ENCODE peak calls at places on chromosomes 7 and 10, in four cellular contexts. Q, E, N and A are unnamed samples.

GRCh38 chr10:28810062-28810870 is 132.9 kb downstream of the BAMBI start:
- DNase-seq in E (no peak), N (no peak), Q (no peak), A (no peak)

GRCh38 chr7:78777844-78778243 is 675.6 kb downstream of the MAGI2 start:
- DNase-seq in N (no peak), Q (no peak), E (peak; percentile 8), A (no peak)

GRCh38 chr7:98116656-98117461 is 10.2 kb downstream of the LMTK2 start:
- DNase-seq in N (no peak), E (peak; percentile 14), Q (no peak), A (no peak)

GRCh38 chr7:117164578-117164977 is 158.3 kb downstream of the WNT2 start:
- DNase-seq in Q (no peak), N (no peak), E (peak; percentile 46), A (no peak)

GRCh38 chr7:6376820-6377219 is 70.9 kb downstream of the DAGLB start:
- DNase-seq in N (no peak), Q (no peak), E (no peak), A (no peak)

GRCh38 chr10:12902135-12902572 is 99.4 kb downstream of the CCDC3 start:
- DNase-seq in E (peak; percentile 41), N (no peak), Q (no peak), A (peak; percentile 82)

GRCh38 chr10:58179238-58179637 is 88.5 kb downstream of the IPMK start:
- DNase-seq in N (no peak), Q (no peak), E (peak; percentile 41), A (no peak)

GRCh38 chr7:135160858-135161653 is 9.5 kb downstream of the CYREN start:
- DNase-seq in E (no peak), N (no peak), Q (peak; percentile 38), A (no peak)

GRCh38 chr7:81159402-81159801 is 240.6 kb upstream of the SEMA3C start:
- DNase-seq in Q (no peak), E (peak; percentile 77), N (no peak), A (no peak)

GRCh38 chr10:79295593-79295992 is 51.7 kb upstream of the PPIF start:
- DNase-seq in N (no peak), Q (no peak), E (peak; percentile 28), A (no peak)

GRCh38 chr7:124532166-124532565 is 233.4 kb downstream of the GPR37 start:
- DNase-seq in Q (no peak), E (peak; percentile 26), N (no peak), A (no peak)

GRCh38 chr7:123637203-123637602 is 18.5 kb upstream of the LMOD2 start:
- DNase-seq in E (no peak), Q (no peak), N (no peak), A (no peak)

GRCh38 chr10:114686013-114686412 is 27.9 kb upstream of the ABLIM1 start:
- DNase-seq in E (peak; percentile 56), Q (no peak), N (no peak), A (no peak)

GRCh38 chr7:150629347-150629746 is 2.8 kb downstream of the GIMAP6 start:
- DNase-seq in Q (no peak), N (no peak), E (no peak), A (no peak)

GRCh38 chr10:75234683-75235374 is 928 bp downstream of the COMTD1 start:
- DNase-seq in Q (no peak), E (peak; percentile 38), N (peak; percentile 39), A (no peak)

GRCh38 chr7:43302211-43302711 is 189.8 kb downstream of the HECW1 start:
- DNase-seq in N (peak; percentile 16), E (peak; percentile 84), Q (no peak), A (no peak)

GRCh38 chr7:29977926-29978652 is 11.5 kb downstream of the SCRN1 start:
- DNase-seq in Q (no peak), N (no peak), E (no peak), A (no peak)

GRCh38 chr7:157622000-157622399 is 285.2 kb downstream of the DNAJB6 start:
- DNase-seq in Q (no peak), E (no peak), N (no peak), A (no peak)

GRCh38 chr10:78502208-78502943 is 468.7 kb downstream of the RPS24 start:
- DNase-seq in E (no peak), N (no peak), Q (no peak), A (no peak)

GRCh38 chr10:44627591-44628354 is 242.9 kb upstream of the CXCL12 start:
- DNase-seq in Q (no peak), N (no peak), E (peak; percentile 54), A (no peak)

GRCh38 chr7:72781631-72782030 is 46.4 kb downstream of the TYW1B start:
- DNase-seq in Q (no peak), E (no peak), N (no peak), A (no peak)

GRCh38 chr7:92714767-92715166 is 121.6 kb downstream of the CDK6 start:
- DNase-seq in E (no peak), N (no peak), Q (no peak), A (no peak)

GRCh38 chr7:100247152-100247757 is 27.5 kb downstream of the PVRIG start:
- DNase-seq in E (peak; percentile 84), N (peak; percentile 60), Q (peak; percentile 95), A (no peak)

GRCh38 chr7:155763122-155763521 is 49.1 kb downstream of the SHH start:
- DNase-seq in Q (no peak), E (no peak), N (no peak), A (no peak)

DNA sequence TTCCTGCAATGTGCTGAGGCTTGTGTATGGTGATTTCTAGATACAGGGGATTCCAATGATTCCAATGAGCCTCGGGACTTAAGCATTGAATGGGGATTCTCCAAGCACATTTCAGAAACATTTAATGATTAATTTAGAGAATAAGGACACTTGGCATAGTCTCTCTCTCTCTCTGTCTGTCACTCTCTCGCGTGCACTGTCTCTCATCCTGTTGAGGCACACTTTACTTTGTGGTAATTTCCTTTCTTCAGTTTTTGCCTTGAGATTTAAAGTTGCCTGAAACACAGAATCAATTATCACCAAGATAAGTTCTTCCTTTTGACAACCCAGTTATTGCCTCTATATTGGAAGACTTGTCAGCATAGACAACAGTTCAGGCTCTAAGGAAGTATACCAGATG is 131.6 kb downstream of the ARID5B start:
- DNase-seq in N (no peak), Q (no peak), E (no peak), A (no peak)
- H3K36me3 ChIP-seq in N (no peaks in the 10 kb centered on the region), Q (no peaks in the 10 kb centered on the region), E (no peaks in the 10 kb centered on the region), A (no peaks in the 10 kb centered on the region)

DNA sequence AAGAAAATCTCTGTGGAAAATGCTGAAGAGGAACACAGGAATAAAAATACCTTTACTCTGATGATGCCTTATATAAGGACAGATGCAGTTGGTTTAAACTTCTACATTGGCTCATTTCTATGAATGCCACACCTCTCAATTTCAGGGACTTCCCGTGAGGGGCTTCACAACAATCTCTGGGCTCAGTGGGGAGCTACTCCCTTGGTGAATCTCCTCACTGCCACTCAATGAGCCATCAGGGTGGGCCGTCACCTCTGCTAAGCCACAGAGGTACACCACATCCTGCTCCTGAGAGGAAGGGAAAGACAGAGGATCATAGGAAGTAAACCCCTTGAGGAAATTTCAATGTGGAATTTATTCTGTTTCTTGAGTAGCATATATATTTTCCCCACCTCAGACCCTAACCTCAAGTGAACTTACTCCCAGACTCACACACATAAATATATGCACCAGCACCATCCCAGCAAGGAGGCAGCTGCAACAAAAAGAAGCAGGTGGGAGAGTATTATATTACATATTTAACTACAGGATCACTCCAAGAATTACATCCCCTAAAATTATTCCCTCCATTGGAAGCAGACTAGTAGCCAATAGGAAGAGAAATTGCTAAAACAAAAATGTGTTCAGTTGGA is 63.3 kb upstream of the PRSS1 start:
- DNase-seq in E (no peak), Q (no peak), N (no peak), A (no peak)
- H3K27ac ChIP-seq in E (no peak overlapping the region), Q (no peak overlapping the region), N (no peak overlapping the region), A (no peak overlapping the region)

DNA sequence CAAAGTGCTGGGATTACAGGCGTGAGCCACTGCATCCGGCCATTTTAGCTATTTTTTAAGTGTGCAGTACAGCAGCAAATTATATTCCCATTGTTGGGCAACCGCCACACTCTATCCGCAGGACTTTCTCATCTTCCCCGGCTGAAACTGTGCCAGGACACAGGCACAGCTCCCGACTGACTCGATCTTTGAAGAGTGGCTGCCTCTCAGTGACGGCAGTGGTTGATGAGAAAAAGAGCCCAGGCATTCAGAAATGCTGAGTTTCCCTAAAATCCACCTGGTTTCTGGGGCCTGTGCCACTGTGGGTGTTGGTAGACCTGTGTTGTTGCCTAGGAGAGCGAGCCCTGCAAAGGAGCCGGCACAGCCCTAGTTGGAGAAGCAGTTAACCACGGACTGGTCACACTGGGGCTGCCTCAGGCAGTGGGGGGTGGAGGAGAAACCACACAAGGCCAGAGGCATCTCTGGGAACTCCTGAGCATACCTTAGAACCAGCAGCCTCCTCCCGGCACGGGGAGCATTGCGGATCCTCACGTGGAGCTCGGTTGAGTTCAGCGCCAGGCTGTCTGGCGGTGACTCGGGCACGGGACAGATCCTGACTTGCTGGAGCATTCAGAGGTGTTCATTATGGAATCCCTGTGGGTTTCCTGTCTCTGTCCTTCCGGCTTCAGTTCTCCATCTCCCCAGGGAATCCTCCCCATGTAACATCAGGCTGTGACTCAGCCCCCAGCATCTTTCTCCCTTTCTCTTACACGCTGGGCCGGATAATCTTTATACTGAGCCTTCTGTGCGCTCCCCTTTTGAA is 16.2 kb downstream of the PFKFB3 start:
- DNase-seq in E (peak; percentile 100), N (no peak), Q (peak; percentile 56), A (no peak)
- H3K36me3 ChIP-seq in E (peaks cover 13% of the 10 kb centered on the region), N (peaks cover 5% of the 10 kb centered on the region), Q (peaks cover 29% of the 10 kb centered on the region), A (peaks cover 5% of the 10 kb centered on the region)

DNA sequence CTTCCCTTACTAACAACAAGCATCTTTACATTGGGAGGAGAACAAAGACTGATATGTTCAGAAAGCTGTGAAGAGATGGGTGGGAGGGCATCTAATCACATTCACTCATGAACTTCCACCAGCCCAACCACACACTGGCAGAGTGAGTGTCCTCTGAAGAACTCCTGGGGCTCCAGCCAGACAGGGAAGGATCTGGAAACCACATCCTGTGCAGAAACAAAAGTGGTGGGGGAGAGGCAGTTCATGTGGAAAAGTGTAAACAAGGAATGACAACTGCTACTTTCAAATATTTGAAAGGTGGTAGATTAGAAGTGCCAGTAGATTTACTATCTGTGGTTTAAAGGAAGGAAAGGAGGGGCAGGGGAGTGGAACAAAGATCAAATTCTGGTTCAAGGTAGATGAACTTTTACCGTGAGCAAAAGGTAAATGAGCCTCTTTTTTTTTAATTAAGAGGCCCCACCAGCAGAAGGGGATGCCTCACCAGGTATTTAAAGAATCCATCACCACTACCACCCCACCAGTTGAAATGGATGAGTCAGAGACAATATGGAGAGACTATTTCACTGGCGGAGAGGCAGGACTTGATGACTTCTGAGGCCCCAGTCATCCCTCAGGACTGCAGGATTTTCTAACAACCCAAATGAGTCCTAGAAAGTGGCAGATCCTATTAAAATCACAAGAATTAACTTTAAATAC is 34.5 kb downstream of the GOT1 start:
- DNase-seq in E (peak; percentile 82), N (no peak), Q (no peak), A (no peak)
- H3K27ac ChIP-seq in E (peak overlapping the region; percentile 40), N (peak overlapping the region; percentile 84), Q (peak overlapping the region; percentile 63), A (no peak overlapping the region)

DNA sequence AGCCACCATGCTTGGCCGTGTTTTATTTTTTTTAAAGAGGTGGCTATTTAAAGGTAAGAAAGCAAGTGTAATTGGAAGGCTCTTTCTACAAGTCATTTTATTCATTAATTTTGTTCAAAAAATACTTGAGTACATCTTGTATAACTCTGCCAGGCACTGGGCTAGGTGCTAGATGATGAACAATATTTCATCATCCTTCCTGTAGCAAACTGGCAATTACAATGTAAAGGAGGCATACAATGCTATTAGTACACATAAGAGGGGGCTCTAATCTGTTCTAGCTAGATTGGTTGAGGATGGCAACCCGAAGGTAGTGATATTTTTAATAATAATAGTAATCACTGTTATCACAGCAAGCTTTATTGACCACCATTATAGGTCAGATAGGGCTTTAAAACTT is 215.5 kb upstream of the KLF14 start:
- DNase-seq in N (no peak), Q (no peak), E (no peak), A (no peak)
- H3K36me3 ChIP-seq in N (no peaks in the 10 kb centered on the region), Q (no peaks in the 10 kb centered on the region), E (peaks cover 17% of the 10 kb centered on the region), A (peaks cover 36% of the 10 kb centered on the region)